ENCODE peak calls at places on chromosome 9, in eight cellular contexts. C is endothelial cell, P is tibial artery, R is GM12865, T is AG10803, D is HCT116, O is BJ, W is GM10248. M is an unnamed sample.

GRCh38 chr9:6739218-6739617 is 18.6 kb upstream of the KDM4C start:
- DNase-seq in R (peak; percentile 34), D (peak; percentile 38), C (no peak), W (no peak), T (peak; percentile 9), P (peak; percentile 24), O (no peak), M (no peak)

GRCh38 chr9:105643795-105644194 is 18.5 kb upstream of the TAL2 start:
- DNase-seq in T (no peak), P (no peak), D (no peak), C (no peak), O (no peak), W (no peak), R (no peak), M (no peak)

GRCh38 chr9:114031948-114032688 is 46.0 kb downstream of the AMBP start:
- DNase-seq in W (peak; percentile 13), D (no peak), R (no peak), O (no peak), T (no peak), P (peak; percentile 58), C (no peak), M (no peak)

GRCh38 chr9:112065781-112066606 is 109.1 kb downstream of the SUSD1 start:
- DNase-seq in T (no peak), D (peak; percentile 91), C (no peak), R (no peak), O (peak; percentile 63), P (no peak), W (no peak), M (no peak)

GRCh38 chr9:83707518-83707767 is 315 bp downstream of the UBQLN1 start:
- DNase-seq in W (no peak), P (peak; percentile 89), C (no peak), R (no peak), T (peak; percentile 78), D (no peak), O (peak; percentile 29), M (no peak)

GRCh38 chr9:109971226-109971625 is 191.2 kb downstream of the PALM2AKAP2 start:
- DNase-seq in C (no peak), O (no peak), D (no peak), R (no peak), P (no peak), W (no peak), T (no peak), M (no peak)

GRCh38 chr9:112493738-112494137 is 7.1 kb downstream of the KIAA1958 start:
- DNase-seq in W (no peak), D (no peak), T (peak; percentile 76), R (no peak), O (peak; percentile 51), C (no peak), P (no peak), M (peak; percentile 90)

GRCh38 chr9:72974501-72974900 is 21.6 kb upstream of the ALDH1A1 start:
- DNase-seq in T (no peak), R (no peak), C (no peak), W (no peak), D (no peak), P (no peak), O (no peak), M (no peak)

GRCh38 chr9:100602302-100602930 is 24.5 kb downstream of the CAVIN4 start:
- DNase-seq in D (peak; percentile 71), C (peak; percentile 61), T (peak; percentile 50), R (peak; percentile 28), P (no peak), W (no peak), O (no peak), M (no peak)

GRCh38 chr9:129336601-129337286 is 158.7 kb upstream of the IER5L start:
- DNase-seq in O (peak; percentile 31), R (peak; percentile 50), D (no peak), P (no peak), C (no peak), W (no peak), T (peak; percentile 82), M (no peak)

GRCh38 chr9:135282001-135282731 is 194.7 kb downstream of the OLFM1 start:
- DNase-seq in R (peak; percentile 13), O (no peak), P (no peak), D (peak; percentile 27), C (no peak), T (peak; percentile 11), W (no peak), M (no peak)

GRCh38 chr9:2158729-2159128 is 143.6 kb downstream of the SMARCA2 start:
- DNase-seq in O (no peak), T (no peak), P (no peak), C (no peak), W (no peak), D (no peak), R (no peak), M (no peak)

DNA sequence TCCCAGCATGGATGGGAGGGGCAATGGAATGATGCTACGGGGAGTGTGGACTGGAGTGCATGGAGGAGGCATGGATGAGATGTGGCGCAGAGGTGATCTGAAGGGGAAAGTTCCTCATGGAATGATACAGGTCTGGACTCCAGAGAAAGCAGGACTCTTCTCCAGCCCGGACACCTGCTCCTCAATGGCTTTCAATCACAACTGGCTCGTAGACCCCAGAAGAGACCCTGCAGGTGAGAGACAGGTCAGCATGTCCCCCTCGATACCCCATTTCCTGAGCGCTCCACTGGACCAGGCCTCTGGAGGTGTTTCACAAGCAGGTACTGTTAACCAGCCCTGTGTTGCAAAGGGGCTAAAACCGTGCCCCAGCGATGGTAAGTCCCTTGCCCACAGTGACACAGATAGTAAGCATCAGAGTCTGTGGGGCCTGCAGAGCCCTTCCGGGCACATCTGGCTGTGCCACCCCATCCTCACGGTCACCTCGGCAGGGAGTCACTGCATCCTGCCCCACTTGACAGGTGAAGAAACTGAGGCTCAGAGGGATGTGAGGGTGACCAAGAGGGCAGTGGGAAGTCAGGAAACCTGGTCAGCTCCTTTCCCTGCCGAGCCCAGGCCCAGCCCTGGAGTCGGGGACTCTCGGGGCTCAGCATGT is 5.5 kb upstream of the DPM2 start:
- DNase-seq in T (no peak), R (no peak), P (no peak), C (no peak), W (no peak), D (no peak), O (no peak), M (no peak)
- TF ChIP-seq CTCF in T (no peak), R (no peak), P (no peak), C (no peak), W (no peak), D (no peak), O (no peak), M (no peak)

GRCh38 chr9:126015446-126015845 is 268.3 kb downstream of the PBX3 start:
- DNase-seq in W (no peak), O (no peak), D (no peak), C (no peak), R (no peak), T (no peak), P (no peak), M (no peak)
- TF ChIP-seq CTCF in W (no peak), O (no peak), D (no peak), C (no peak), R (no peak), T (no peak), P (no peak), M (no peak)

GRCh38 chr9:21336467-21336866 is 1.3 kb upstream of the KLHL9 start:
- DNase-seq in W (no peak), P (no peak), O (no peak), D (no peak), T (no peak), C (no peak), R (no peak), M (no peak)
- TF ChIP-seq CTCF in W (no peak), P (no peak), O (no peak), D (peak; percentile 31), T (no peak), C (no peak), R (no peak), M (no peak)

DNA sequence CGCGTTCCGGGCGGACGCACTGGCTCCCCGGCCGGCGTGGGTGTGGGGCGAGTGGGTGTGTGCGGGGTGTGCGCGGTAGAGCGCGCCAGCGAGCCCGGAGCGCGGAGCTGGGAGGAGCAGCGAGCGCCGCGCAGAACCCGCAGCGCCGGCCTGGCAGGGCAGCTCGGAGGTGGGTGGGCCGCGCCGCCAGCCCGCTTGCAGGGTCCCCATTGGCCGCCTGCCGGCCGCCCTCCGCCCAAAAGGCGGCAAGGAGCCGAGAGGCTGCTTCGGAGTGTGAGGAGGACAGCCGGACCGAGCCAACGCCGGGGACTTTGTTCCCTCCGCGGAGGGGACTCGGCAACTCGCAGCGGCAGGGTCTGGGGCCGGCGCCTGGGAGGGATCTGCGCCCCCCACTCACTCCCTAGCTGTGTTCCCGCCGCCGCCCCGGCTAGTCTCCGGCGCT is at the start of gene DAPK1:
- DNase-seq in D (peak; percentile 23), W (peak; percentile 84), O (no peak), C (peak; percentile 79), R (peak; percentile 83), T (no peak), P (peak; percentile 73), M (no peak)
- TF ChIP-seq CTCF in D (peak; percentile 19), W (no peak), O (no peak), C (peak; percentile 19), R (peak; percentile 11), T (no peak), P (no peak), M (no peak)

GRCh38 chr9:78438765-78439164 is 141.8 kb downstream of the PSAT1 start:
- DNase-seq in R (no peak), W (no peak), O (no peak), D (no peak), T (no peak), P (no peak), C (no peak), M (no peak)

GRCh38 chr9:78441822-78442431 is 145.0 kb downstream of the PSAT1 start:
- DNase-seq in C (no peak), P (no peak), T (no peak), O (no peak), D (no peak), R (no peak), W (no peak), M (no peak)

GRCh38 chr9:78439192-78439865 is 142.4 kb downstream of the PSAT1 start:
- DNase-seq in W (peak; percentile 83), D (peak; percentile 62), R (peak; percentile 81), C (peak; percentile 83), O (peak; percentile 66), P (peak; percentile 86), T (peak; percentile 90), M (peak; percentile 78)

GRCh38 chr9:78441396-78441795 is 144.5 kb downstream of the PSAT1 start:
- DNase-seq in P (no peak), D (no peak), O (no peak), W (no peak), R (no peak), C (no peak), T (no peak), M (no peak)

GRCh38 chr9:78439866-78440830 is 143.2 kb downstream of the PSAT1 start:
- DNase-seq in P (no peak), O (no peak), R (no peak), W (no peak), C (no peak), D (no peak), T (no peak), M (no peak)
- TF ChIP-seq CTCF in P (no peak), O (no peak), R (no peak), W (no peak), C (no peak), D (peak; percentile 9), T (peak; percentile 19), M (no peak)

M was measured in AG09319.